ENCODE peak calls at places on chromosomes 4 and X, in six cellular contexts. P is mucosa of gallbladder; K is stimulated activated effector memory CD8-positive, alpha-beta T cell treated with anti-CD3 and anti-CD28 coated beads, Interleukin-12 subunit alpha, Interleukin-12 subunit beta, amount 100 ng/mL, for 72 hours; S is AG08395; C is upper lobe of right lung; Y is OCI-LY7. E is an unnamed sample.
A peak's percentile ranks its signal among the peaks of the same experiment; 100 is the strongest.

GRCh38 chr4:122152699-122153328 is 683 bp downstream of the BLTP1 start:
- DNase-seq in P (peak; percentile 31), S (peak; percentile 35), Y (peak; percentile 52), K (no peak), C (peak; percentile 70), E (peak; percentile 53)

GRCh38 chr4:6275898-6276563 is 6.4 kb downstream of the WFS1 start:
- DNase-seq in Y (no peak), C (no peak), K (no peak), S (no peak), P (no peak), E (peak; percentile 16)

GRCh38 chrX:135707880-135708279 is 5.6 kb upstream of the CT45A1 start:
- DNase-seq in P (no peak), Y (peak; percentile 34), S (no peak), C (no peak), K (peak; percentile 5), E (peak; percentile 16)

GRCh38 chr4:108849611-108850406 is 87.0 kb upstream of the ETNPPL start:
- DNase-seq in K (no peak), C (no peak), S (peak; percentile 51), Y (peak; percentile 88), P (no peak), E (no peak)

GRCh38 chr4:1024882-1025552 is 13.6 kb downstream of the FGFRL1 start:
- DNase-seq in Y (no peak), P (no peak), C (no peak), S (no peak), K (no peak), E (no peak)

GRCh38 chrX:49039598-49040375 is 3.4 kb downstream of the TFE3 start:
- DNase-seq in P (peak; percentile 65), Y (peak; percentile 68), S (peak; percentile 68), K (no peak), C (peak; percentile 81), E (peak; percentile 66)

GRCh38 chr4:71377561-71377960 is 38.7 kb downstream of the SLC4A4 start:
- DNase-seq in Y (no peak), K (no peak), P (no peak), S (peak; percentile 68), C (no peak), E (no peak)

GRCh38 chr4:164501074-164501473 is 252.9 kb upstream of the SMIM31 start:
- DNase-seq in Y (no peak), P (no peak), C (no peak), S (no peak), K (no peak), E (no peak)

GRCh38 chrX:137081239-137081638 is 47.4 kb upstream of the GPR101 start:
- DNase-seq in P (no peak), C (no peak), Y (no peak), K (no peak), S (no peak), E (no peak)

GRCh38 chr4:102246416-102246815 is 98.9 kb downstream of the SLC39A8 start:
- DNase-seq in Y (no peak), C (no peak), S (no peak), K (no peak), P (no peak), E (no peak)

GRCh38 chrX:140157611-140158010 is 192.3 kb upstream of the CXorf66 start:
- DNase-seq in C (no peak), K (no peak), S (no peak), Y (no peak), P (no peak), E (no peak)

GRCh38 chrX:128518508-128518907 is 466.3 kb upstream of the ACTRT1 start:
- DNase-seq in K (no peak), S (no peak), C (no peak), Y (peak; percentile 4), P (no peak), E (no peak)

GRCh38 chr4:40233227-40233626 is 36.4 kb downstream of the RHOH start:
- DNase-seq in P (no peak), C (no peak), Y (no peak), S (no peak), K (no peak), E (no peak)

GRCh38 chrX:104833401-104833800 is 267.4 kb downstream of the IL1RAPL2 start:
- DNase-seq in K (no peak), Y (no peak), P (no peak), C (no peak), S (no peak), E (no peak)

GRCh38 chr4:153649572-153649991 is 34.5 kb upstream of the TLR2 start:
- DNase-seq in C (no peak), P (no peak), K (no peak), Y (peak; percentile 73), S (no peak), E (no peak)

GRCh38 chr4:63080929-63081328 is 1328.3 kb downstream of the TECRL start:
- DNase-seq in K (no peak), P (no peak), C (no peak), S (no peak), Y (no peak), E (no peak)

GRCh38 chrX:30489323-30489722 is 88.2 kb downstream of the TASL start:
- DNase-seq in K (no peak), C (no peak), P (no peak), S (no peak), Y (no peak), E (no peak)

GRCh38 chr4:109945056-109945455 is 32.4 kb downstream of the EGF start:
- DNase-seq in C (no peak), P (no peak), S (no peak), K (no peak), Y (no peak), E (no peak)

GRCh38 chrX:145825896-145826295 is 8.3 kb downstream of the SLITRK2 start:
- DNase-seq in Y (peak; percentile 1), K (no peak), P (no peak), C (no peak), S (no peak), E (no peak)

GRCh38 chr4:54093609-54094240 is 6.2 kb upstream of the GSX2 start:
- DNase-seq in K (no peak), P (no peak), S (no peak), Y (no peak), C (no peak), E (no peak)

GRCh38 chr4:110201502-110201901 is 3.1 kb upstream of the ELOVL6 start:
- DNase-seq in S (no peak), P (no peak), C (no peak), K (no peak), Y (no peak), E (no peak)

E was measured in transverse colon.